ENCODE peak calls at places on chromosomes 13 and 19, in five cellular contexts. I is RPMI7951; C is NCI-H187; F is naive thymus-derived CD4-positive, alpha-beta T cell; R is activated CD4-positive, alpha-beta T cell treated with anti-CD3 and anti-CD28 coated beads, Interleukin-2, amount 50 U/mL, for 24 hours. O is an unnamed sample.

GRCh38 chr19:10228393-10228792 is 2.7 kb downstream of the S1PR2 start:
- DNase-seq in I (no peak), C (no peak), F (no peak), R (no peak), O (no peak)

GRCh38 chr19:47781590-47782318 is 3.3 kb downstream of the SELENOW start:
- DNase-seq in I (no peak), C (no peak), F (no peak), R (no peak), O (no peak)

GRCh38 chr19:13110099-13110610 is 6.4 kb downstream of the TRMT1 start:
- DNase-seq in I (no peak), C (no peak), F (no peak), R (no peak), O (no peak)

GRCh38 chr19:41597600-41598041 is 21.7 kb downstream of the CEACAM21 start:
- DNase-seq in I (peak; percentile 66), C (peak; percentile 28), F (peak; percentile 69), R (peak; percentile 54), O (peak; percentile 76)

GRCh38 chr13:59873309-59873708 is 290.4 kb downstream of the DIAPH3 start:
- DNase-seq in I (no peak), C (no peak), F (no peak), R (no peak), O (no peak)

GRCh38 chr19:16098416-16098768 is 13.3 kb upstream of the RAB8A start:
- DNase-seq in I (no peak), C (no peak), F (no peak), R (no peak), O (no peak)

GRCh38 chr13:46382224-46382623 is 4.8 kb downstream of the RUBCNL start:
- DNase-seq in I (no peak), C (no peak), F (no peak), R (no peak), O (no peak)

GRCh38 chr13:75740008-75740407 is 103.9 kb downstream of the LMO7 start:
- DNase-seq in I (no peak), C (no peak), F (no peak), R (no peak), O (no peak)

GRCh38 chr13:78816592-78816991 is 157.6 kb upstream of the OBI1 start:
- DNase-seq in I (no peak), C (no peak), F (no peak), R (no peak), O (no peak)

GRCh38 chr13:99610702-99611289 is 109.5 kb downstream of the TM9SF2 start:
- DNase-seq in I (peak; percentile 50), C (no peak), F (no peak), R (no peak), O (no peak)

GRCh38 chr13:30253830-30254229 is 53.5 kb downstream of the KATNAL1 start:
- DNase-seq in I (no peak), C (no peak), F (no peak), R (no peak), O (no peak)

O was measured in HCT116.